ENCODE peak calls at places on chromosomes 7 and 10, in nine cellular contexts. O, L, Z, S, W, N, I, M and D are unnamed samples.

GRCh38 chr7:51545131-51545530 is 228.5 kb upstream of the COBL start:
- DNase-seq in O (no peak), L (no peak), Z (no peak), S (no peak), W (no peak), N (no peak), I (no peak), M (no peak), D (no peak)

GRCh38 chr10:93199221-93199681 is 125.6 kb downstream of the CYP26A1 start:
- DNase-seq in O (peak; percentile 12), L (peak; percentile 62), Z (no peak), S (peak; percentile 6), W (peak; percentile 6), N (peak; percentile 74), I (no peak), M (peak; percentile 76), D (no peak)

GRCh38 chr7:132347129-132347528 is 229.1 kb downstream of the PLXNA4 start:
- DNase-seq in O (no peak), L (no peak), Z (no peak), S (no peak), W (no peak), N (no peak), I (no peak), M (no peak), D (peak; percentile 14)

GRCh38 chr7:1474736-1475135 is 15.5 kb upstream of the MICALL2 start:
- DNase-seq in O (no peak), L (no peak), Z (no peak), S (no peak), W (no peak), N (peak; percentile 24), I (no peak), M (no peak), D (no peak)

GRCh38 chr10:126063353-126063791 is 167.0 kb downstream of the FANK1 start:
- DNase-seq in O (no peak), L (no peak), Z (no peak), S (no peak), W (peak; percentile 65), N (peak; percentile 80), I (no peak), M (no peak), D (no peak)

GRCh38 chr10:47027108-47027811 is 116.0 kb downstream of the PTPN20 start:
- DNase-seq in O (no peak), L (no peak), Z (no peak), S (no peak), W (no peak), N (no peak), I (peak; percentile 34), M (peak; percentile 46), D (no peak)

GRCh38 chr10:75329190-75329745 is 72.3 kb downstream of the ZNF503 start:
- DNase-seq in O (no peak), L (no peak), Z (no peak), S (no peak), W (no peak), N (no peak), I (no peak), M (no peak), D (no peak)

GRCh38 chr10:132904169-132904813 is 38.1 kb downstream of the CFAP46 start:
- DNase-seq in O (no peak), L (peak; percentile 51), Z (no peak), S (peak; percentile 3), W (peak; percentile 23), N (peak; percentile 31), I (no peak), M (peak; percentile 70), D (peak; percentile 52)

GRCh38 chr7:152052772-152053171 is 27.3 kb downstream of the GALNT11 start:
- DNase-seq in O (no peak), L (no peak), Z (no peak), S (no peak), W (no peak), N (no peak), I (no peak), M (no peak), D (no peak)

GRCh38 chr7:130849604-130850003 is 115.6 kb upstream of the KLF14 start:
- DNase-seq in O (no peak), L (no peak), Z (no peak), S (no peak), W (no peak), N (no peak), I (no peak), M (no peak), D (no peak)

GRCh38 chr10:83677795-83678194 is 461.5 kb upstream of the GHITM start:
- DNase-seq in O (no peak), L (peak; percentile 41), Z (no peak), S (no peak), W (no peak), N (peak; percentile 5), I (no peak), M (no peak), D (no peak)

GRCh38 chr7:101507791-101508252 is 121.3 kb downstream of the MYL10 start:
- DNase-seq in O (no peak), L (peak; percentile 83), Z (no peak), S (no peak), W (peak; percentile 9), N (peak; percentile 58), I (no peak), M (no peak), D (peak; percentile 77)

GRCh38 chr10:117363027-117363426 is 12.2 kb downstream of the PDZD8 start:
- DNase-seq in O (no peak), L (no peak), Z (no peak), S (no peak), W (peak; percentile 75), N (peak; percentile 71), I (no peak), M (no peak), D (no peak)

GRCh38 chr10:103693070-103693811 is 162.1 kb downstream of the SH3PXD2A start:
- DNase-seq in O (no peak), L (no peak), Z (no peak), S (peak; percentile 30), W (no peak), N (no peak), I (peak; percentile 76), M (no peak), D (no peak)

GRCh38 chr7:25726180-25726579 is 425.8 kb upstream of the NFE2L3 start:
- DNase-seq in O (no peak), L (no peak), Z (no peak), S (no peak), W (no peak), N (no peak), I (no peak), M (no peak), D (no peak)

GRCh38 chr10:37975407-37975991 is 948 bp downstream of the ZNF25 start:
- DNase-seq in O (no peak), L (peak; percentile 9), Z (no peak), S (peak; percentile 4), W (peak; percentile 6), N (peak; percentile 23), I (no peak), M (no peak), D (peak; percentile 32)

GRCh38 chr10:72694476-72695369 is 2.8 kb downstream of the MCU start:
- DNase-seq in O (no peak), L (peak; percentile 59), Z (no peak), S (no peak), W (peak; percentile 24), N (peak; percentile 44), I (no peak), M (no peak), D (peak; percentile 0)

GRCh38 chr10:120221873-120222485 is 235.0 kb upstream of the PLPP4 start:
- DNase-seq in O (no peak), L (peak; percentile 79), Z (peak; percentile 2), S (no peak), W (peak; percentile 45), N (peak; percentile 22), I (no peak), M (no peak), D (no peak)

GRCh38 chr10:46518028-46518725 is 38.3 kb downstream of the GPRIN2 start:
- DNase-seq in O (no peak), L (peak; percentile 12), Z (no peak), S (no peak), W (no peak), N (no peak), I (peak; percentile 59), M (no peak), D (no peak)

GRCh38 chr10:92267343-92267742 is 23.5 kb downstream of the CPEB3 start:
- DNase-seq in O (no peak), L (no peak), Z (no peak), S (no peak), W (no peak), N (peak; percentile 2), I (no peak), M (no peak), D (no peak)

GRCh38 chr7:6481445-6481844 is 33.7 kb upstream of the DAGLB start:
- DNase-seq in O (no peak), L (no peak), Z (no peak), S (no peak), W (no peak), N (no peak), I (no peak), M (no peak), D (no peak)

GRCh38 chr10:80702143-80702542 is 164.4 kb downstream of the SH2D4B start:
- DNase-seq in O (no peak), L (no peak), Z (no peak), S (peak; percentile 26), W (no peak), N (no peak), I (no peak), M (no peak), D (no peak)

GRCh38 chr7:102094311-102094710 is 192.4 kb upstream of the SH2B2 start:
- DNase-seq in O (no peak), L (no peak), Z (peak; percentile 54), S (no peak), W (no peak), N (no peak), I (no peak), M (no peak), D (no peak)